ENCODE peak calls at places on chromosome 17, in five cellular contexts. Y, Q, A, E and K are unnamed samples.

GRCh38 chr17:38605230-38605851 is 411 bp downstream of the SRCIN1 start:
- DNase-seq in Y (no peak), Q (no peak), A (no peak), E (no peak), K (no peak)

GRCh38 chr17:38752119-38752929 is at the start of gene PSMB3:
- DNase-seq in Y (peak; percentile 98), Q (peak; percentile 96), A (peak; percentile 97), E (peak; percentile 99), K (peak; percentile 98)

GRCh38 chr17:69608808-69609494 is 194.5 kb downstream of the MAP2K6 start:
- DNase-seq in Y (peak; percentile 91), Q (no peak), A (no peak), E (no peak), K (peak; percentile 69)

GRCh38 chr17:44176257-44176656 is 5.8 kb downstream of the ASB16 start:
- DNase-seq in Y (no peak), Q (no peak), A (no peak), E (no peak), K (no peak)

GRCh38 chr17:29732613-29733012 is 109.9 kb upstream of the CORO6 start:
- DNase-seq in Y (peak; percentile 40), Q (no peak), A (no peak), E (no peak), K (peak; percentile 76)

GRCh38 chr17:21258593-21258992 is 5.4 kb upstream of the NATD1 start:
- DNase-seq in Y (no peak), Q (no peak), A (no peak), E (no peak), K (no peak)

GRCh38 chr17:3017936-3018335 is 45.5 kb downstream of the OR1D5 start:
- DNase-seq in Y (no peak), Q (no peak), A (no peak), E (no peak), K (no peak)

GRCh38 chr17:21058098-21058893 is 15.5 kb upstream of the USP22 start:
- DNase-seq in Y (no peak), Q (no peak), A (no peak), E (no peak), K (no peak)

GRCh38 chr17:59366040-59366757 is 34.7 kb downstream of the YPEL2 start:
- DNase-seq in Y (no peak), Q (no peak), A (no peak), E (no peak), K (no peak)

GRCh38 chr17:45127583-45128300 is 4.6 kb downstream of the PLCD3 start:
- DNase-seq in Y (peak; percentile 48), Q (no peak), A (no peak), E (peak; percentile 93), K (no peak)

GRCh38 chr17:17626151-17626805 is 34.8 kb upstream of the PEMT start:
- DNase-seq in Y (no peak), Q (no peak), A (no peak), E (no peak), K (no peak)

GRCh38 chr17:57600092-57600491 is 145.0 kb downstream of the CCDC182 start:
- DNase-seq in Y (no peak), Q (peak; percentile 53), A (no peak), E (no peak), K (no peak)

GRCh38 chr17:56034120-56034757 is 119.0 kb upstream of the ANKFN1 start:
- DNase-seq in Y (no peak), Q (no peak), A (no peak), E (no peak), K (no peak)

GRCh38 chr17:3974138-3974687 is 10.0 kb upstream of the ATP2A3 start:
- DNase-seq in Y (no peak), Q (no peak), A (peak; percentile 44), E (no peak), K (no peak)

GRCh38 chr17:16516594-16517018 is 24.6 kb upstream of the LRRC75A start:
- DNase-seq in Y (no peak), Q (no peak), A (no peak), E (no peak), K (no peak)

GRCh38 chr17:80070375-80071115 is 30.8 kb upstream of the GAA start:
- DNase-seq in Y (no peak), Q (no peak), A (no peak), E (no peak), K (no peak)
- H3K27ac ChIP-seq in Y (no peak overlapping the region), Q (no peak overlapping the region), A (peak overlapping the region; percentile 100), E (peak overlapping the region; percentile 60), K (no peak overlapping the region)

DNA sequence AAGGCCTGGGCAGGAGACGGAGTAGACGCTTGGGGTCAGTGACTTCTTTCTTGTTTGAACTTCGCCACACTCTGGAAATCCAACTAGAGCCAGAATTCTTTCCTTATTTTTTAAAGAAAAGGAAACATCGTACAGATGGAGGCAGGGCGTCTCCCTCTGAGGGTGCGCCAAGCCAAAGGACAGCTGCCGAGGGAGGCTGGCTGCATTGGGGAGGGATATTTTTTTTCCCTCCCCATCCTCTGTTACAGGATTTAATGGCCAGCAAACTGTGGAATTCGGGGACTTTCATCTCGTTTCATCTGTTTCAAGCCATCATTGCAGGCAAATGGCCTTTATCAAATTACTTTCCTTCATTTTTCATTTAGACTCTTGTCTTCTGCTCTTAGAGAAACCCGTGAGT is 15.9 kb downstream of the CDK5R1 start:
- DNase-seq in Y (no peak), Q (no peak), A (no peak), E (no peak), K (no peak)
- H3K27ac ChIP-seq in Y (no peak overlapping the region), Q (peak overlapping the region; percentile 85), A (no peak overlapping the region), E (peak overlapping the region; percentile 44), K (peak overlapping the region; percentile 80)

DNA sequence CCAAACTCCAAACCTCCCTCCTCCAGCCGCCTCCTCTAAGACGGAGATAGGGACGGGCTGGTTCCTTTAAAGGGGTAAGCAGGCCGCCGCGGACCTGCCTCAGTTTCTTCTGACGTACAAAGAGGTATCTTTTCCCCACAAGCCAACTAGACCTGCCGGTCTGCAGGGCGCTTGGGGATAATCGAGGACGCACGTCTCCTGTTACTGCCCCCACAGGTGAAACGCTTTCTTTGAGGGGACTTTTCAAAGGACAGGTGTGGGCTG is 25.1 kb upstream of the RFFL start:
- DNase-seq in Y (no peak), Q (no peak), A (no peak), E (peak; percentile 60), K (no peak)
- H3K27ac ChIP-seq in Y (peak overlapping the region; percentile 76), Q (peak overlapping the region; percentile 97), A (peak overlapping the region; percentile 88), E (peak overlapping the region; percentile 98), K (peak overlapping the region; percentile 90)

GRCh38 chr17:50865868-50866260 is 290 bp downstream of the TOB1 start:
- DNase-seq in Y (no peak), Q (no peak), A (no peak), E (no peak), K (no peak)

GRCh38 chr17:50867856-50868438 is 1.8 kb upstream of the TOB1 start:
- DNase-seq in Y (no peak), Q (no peak), A (no peak), E (no peak), K (no peak)

GRCh38 chr17:50866950-50867855 is 1.0 kb upstream of the TOB1 start:
- DNase-seq in Y (peak; percentile 96), Q (peak; percentile 85), A (peak; percentile 94), E (peak; percentile 98), K (peak; percentile 87)

GRCh38 chr17:50865060-50865867 is 890 bp downstream of the TOB1 start:
- DNase-seq in Y (no peak), Q (peak; percentile 66), A (peak; percentile 69), E (peak; percentile 64), K (no peak)

DNA sequence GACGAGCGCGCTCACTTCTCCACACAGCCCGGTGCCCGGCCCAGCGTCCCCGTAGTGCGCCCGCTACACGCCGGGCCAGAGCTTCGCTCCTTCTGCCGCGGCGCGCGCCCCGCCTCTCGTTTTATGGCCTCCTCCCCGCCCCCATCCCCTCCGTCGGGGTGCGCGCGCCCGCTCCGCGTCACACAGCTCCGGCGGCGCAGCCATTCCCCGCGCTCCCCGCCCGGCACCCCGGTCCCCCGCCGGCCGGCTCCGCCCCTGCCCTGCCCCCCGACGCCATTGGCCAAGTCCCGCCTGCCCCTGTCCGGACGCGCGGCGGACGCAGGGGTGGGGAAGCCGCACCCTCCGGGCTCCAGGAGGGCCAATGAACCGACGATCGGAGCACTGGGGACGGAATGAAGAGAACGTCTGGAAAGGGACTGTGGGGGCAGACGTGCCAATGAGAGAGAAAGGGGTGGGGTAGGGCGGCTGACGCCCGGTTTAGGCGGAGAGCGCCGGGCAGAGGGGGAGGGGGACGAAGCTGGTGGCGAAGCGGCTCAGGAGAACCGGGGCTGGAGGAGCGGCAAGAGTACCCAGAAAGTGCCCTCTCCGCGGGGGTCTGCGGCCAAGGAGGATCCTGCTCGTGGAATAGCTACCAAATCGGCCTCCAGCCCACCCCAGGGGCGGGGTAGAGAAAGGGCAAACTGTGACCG is at the start of gene TOB1:
- DNase-seq in Y (peak; percentile 90), Q (peak; percentile 95), A (peak; percentile 99), E (peak; percentile 99), K (peak; percentile 87)
- H3K27ac ChIP-seq in Y (peak within 1 kb of the TSS; percentile 78), Q (peak within 1 kb of the TSS; percentile 98), A (peak within 1 kb of the TSS; percentile 99), E (peak within 1 kb of the TSS; percentile 100), K (peak within 1 kb of the TSS; percentile 99)

GRCh38 chr17:41711669-41712400 is at the start of gene GAST:
- DNase-seq in Y (no peak), Q (no peak), A (no peak), E (no peak), K (no peak)

GRCh38 chr17:41718287-41718645 is 6.1 kb downstream of the GAST start:
- DNase-seq in Y (no peak), Q (no peak), A (no peak), E (no peak), K (no peak)

GRCh38 chr17:41717408-41718286 is 5.5 kb downstream of the GAST start:
- DNase-seq in Y (peak; percentile 75), Q (peak; percentile 19), A (no peak), E (no peak), K (peak; percentile 78)
- H3K27ac ChIP-seq in Y (peak overlapping the region; percentile 13), Q (peak overlapping the region; percentile 23), A (no peak overlapping the region), E (no peak overlapping the region), K (peak overlapping the region; percentile 85)

GRCh38 chr17:82876149-82876548 is 36.3 kb upstream of the ZNF750 start:
- DNase-seq in Y (peak; percentile 90), Q (no peak), A (no peak), E (no peak), K (peak; percentile 96)
- H3K27ac ChIP-seq in Y (peak overlapping the region; percentile 100), Q (no peak overlapping the region), A (no peak overlapping the region), E (peak overlapping the region; percentile 15), K (peak overlapping the region; percentile 100)

GRCh38 chr17:78322858-78323455 is 36.9 kb downstream of the SOCS3 start:
- DNase-seq in Y (no peak), Q (no peak), A (no peak), E (no peak), K (no peak)
- H3K27ac ChIP-seq in Y (no peak overlapping the region), Q (no peak overlapping the region), A (peak overlapping the region; percentile 26), E (peak overlapping the region; percentile 72), K (no peak overlapping the region)

DNA sequence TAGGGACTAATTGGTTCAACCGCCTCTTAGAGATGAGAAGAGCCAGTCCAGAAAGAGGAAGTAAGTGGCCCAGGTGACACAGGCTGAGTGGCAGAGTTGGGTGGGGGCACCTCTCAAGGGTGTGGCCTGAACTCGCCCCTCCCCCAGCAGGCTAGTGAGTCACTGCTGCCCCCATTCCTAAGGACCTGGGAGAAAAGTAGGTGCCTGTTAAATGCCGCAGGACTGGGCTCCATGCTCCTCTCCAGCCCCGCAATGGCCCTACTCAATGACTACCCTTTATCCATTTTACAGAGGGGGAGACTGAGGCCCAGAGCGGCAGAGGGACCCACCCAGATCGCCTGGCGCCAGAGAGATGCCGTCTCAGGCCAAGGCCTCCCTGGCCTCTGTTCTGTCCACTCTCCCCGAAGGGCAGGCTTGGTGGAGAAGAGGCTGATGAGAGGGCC is 8.1 kb downstream of the TMEM235 start:
- DNase-seq in Y (no peak), Q (no peak), A (no peak), E (no peak), K (no peak)
- H3K27ac ChIP-seq in Y (no peak overlapping the region), Q (no peak overlapping the region), A (no peak overlapping the region), E (no peak overlapping the region), K (no peak overlapping the region)